ENCODE peak calls at places on chromosomes 3 and 15, in five cellular contexts. N is A549; F is activated CD4-positive, alpha-beta T cell treated with anti-CD3 and anti-CD28 coated beads for 24 hours; Q is nucleus accumbens; O is left colon. G is an unnamed sample.

GRCh38 chr3:65443739-65444447 is 594.8 kb downstream of the MAGI1 start:
- DNase-seq in O (no peak), Q (no peak), N (no peak), F (no peak), G (no peak)

GRCh38 chr3:127718916-127719290 is 46.2 kb downstream of the ABTB1 start:
- DNase-seq in N (no peak), O (peak), F (no peak), Q (no peak), G (no peak)

GRCh38 chr3:48655586-48655985 is 7.1 kb downstream of the CELSR3 start:
- DNase-seq in F (peak), Q (no peak), O (peak), N (no peak), G (no peak)

GRCh38 chr15:64970696-64971095 is 19.0 kb downstream of the SPG21 start:
- DNase-seq in Q (no peak), N (no peak), F (no peak), O (no peak), G (no peak)

GRCh38 chr3:20225769-20226168 is 39.8 kb upstream of the SGO1 start:
- DNase-seq in O (no peak), F (no peak), Q (no peak), N (peak), G (peak)

GRCh38 chr3:130093741-130094391 is 12.2 kb downstream of the ALG1L2 start:
- DNase-seq in O (peak), F (no peak), Q (no peak), N (no peak), G (no peak)

GRCh38 chr15:84783493-84784251 is 33.5 kb upstream of the ALPK3 start:
- DNase-seq in Q (no peak), F (no peak), N (no peak), O (no peak), G (no peak)

GRCh38 chr15:91535856-91536500 is 317.5 kb upstream of the SLCO3A1 start:
- DNase-seq in O (no peak), Q (no peak), N (peak), F (no peak), G (no peak)

GRCh38 chr3:132135628-132136333 is 101.0 kb upstream of the CPNE4 start:
- DNase-seq in F (no peak), N (peak), O (no peak), Q (no peak), G (no peak)

GRCh38 chr3:160707187-160707789 is 30.3 kb downstream of the ARL14 start:
- DNase-seq in Q (no peak), O (peak), F (no peak), N (peak), G (peak)

GRCh38 chr3:154421067-154421466 is 8.9 kb downstream of the GPR149 start:
- DNase-seq in O (no peak), Q (no peak), F (no peak), N (no peak), G (no peak)

GRCh38 chr15:61879219-61879618 is 181.0 kb downstream of the VPS13C start:
- DNase-seq in N (no peak), F (no peak), Q (no peak), O (peak), G (no peak)

GRCh38 chr3:75781079-75781745 is 4.1 kb downstream of the ZNF717 start:
- DNase-seq in Q (no peak), O (no peak), N (no peak), F (no peak), G (no peak)

GRCh38 chr15:22979699-22980188 is 424 bp downstream of the CYFIP1 start:
- DNase-seq in N (no peak), F (no peak), O (peak), Q (no peak), G (no peak)

GRCh38 chr15:77335298-77335697 is 84.6 kb downstream of the PEAK1 start:
- DNase-seq in O (no peak), F (no peak), N (no peak), Q (no peak), G (no peak)